ENCODE peak calls at places on chromosomes 11 and 22, in five cellular contexts. One of them, this sample, is unnamed.

GRCh38 chr22:49657275-49657973 is 170.2 kb downstream of the BRD1 start:
- DNase-seq in lung: peak
- DNase-seq in GM19239: peak
- DNase-seq in frontal cortex: no peak
- DNase-seq in HFFc6: no peak
- DNase-seq in this sample: peak

GRCh38 chr11:64571050-64571409 is 20.0 kb upstream of the SLC22A12 start:
- DNase-seq in lung: no peak
- DNase-seq in GM19239: no peak
- DNase-seq in frontal cortex: no peak
- DNase-seq in HFFc6: no peak
- DNase-seq in this sample: no peak

GRCh38 chr11:120385110-120385509 is 48.9 kb downstream of the ARHGEF12 start:
- DNase-seq in lung: no peak
- DNase-seq in GM19239: no peak
- DNase-seq in frontal cortex: no peak
- DNase-seq in HFFc6: no peak
- DNase-seq in this sample: peak

GRCh38 chr11:106278391-106278790 is 200.9 kb downstream of the AASDHPPT start:
- DNase-seq in lung: no peak
- DNase-seq in GM19239: no peak
- DNase-seq in frontal cortex: no peak
- DNase-seq in HFFc6: no peak
- DNase-seq in this sample: no peak

GRCh38 chr22:38191746-38192474 is 9.9 kb upstream of the MAFF start:
- DNase-seq in lung: no peak
- DNase-seq in GM19239: no peak
- DNase-seq in frontal cortex: no peak
- DNase-seq in HFFc6: no peak
- DNase-seq in this sample: no peak

GRCh38 chr22:19271856-19272535 is 19.5 kb downstream of the CLTCL1 start:
- DNase-seq in lung: no peak
- DNase-seq in GM19239: no peak
- DNase-seq in frontal cortex: no peak
- DNase-seq in HFFc6: peak
- DNase-seq in this sample: peak

GRCh38 chr11:64809781-64810241 is 540 bp downstream of the MEN1 start:
- DNase-seq in lung: peak
- DNase-seq in GM19239: no peak
- DNase-seq in frontal cortex: no peak
- DNase-seq in HFFc6: no peak
- DNase-seq in this sample: no peak

GRCh38 chr11:40508307-40508706 is 951.1 kb downstream of the LRRC4C start:
- DNase-seq in lung: no peak
- DNase-seq in GM19239: no peak
- DNase-seq in frontal cortex: no peak
- DNase-seq in HFFc6: no peak
- DNase-seq in this sample: no peak